ENCODE peak calls at places on chromosomes 5 and 9, in ten cellular contexts. K is A673; H is kidney; Y is tibial nerve; N is mammary epithelial cell; P is body of pancreas; L is CD8-positive, alpha-beta memory T cell; S is adrenal gland; Q is A549; W is psoas muscle. J is an unnamed sample. For H3K4me1, the result is how much of the 10 kb centered on the place peaks cover.

GRCh38 chr5:139431706-139432105 is 7.6 kb downstream of the DNAJC18 start:
- DNase-seq in K (no peak), N (no peak), W (no peak), L (no peak), Y (no peak), Q (no peak), S (no peak), P (no peak), H (no peak), J (no peak)

GRCh38 chr5:134506054-134507039 is 19.1 kb upstream of the JADE2 start:
- DNase-seq in H (peak), Y (no peak), Q (peak), W (peak), L (no peak), N (peak), S (peak), P (peak), K (no peak), J (peak)

GRCh38 chr5:95221234-95221633 is 63.7 kb downstream of the MCTP1 start:
- DNase-seq in W (no peak), Q (no peak), K (no peak), L (no peak), N (no peak), Y (no peak), S (no peak), P (no peak), H (no peak), J (no peak)

GRCh38 chr5:172834570-172835245 is 657 bp downstream of the ERGIC1 start:
- DNase-seq in L (no peak), W (peak), P (peak), Q (no peak), H (peak), Y (no peak), N (no peak), S (no peak), K (peak), J (peak)

GRCh38 chr9:4866239-4866969 is 73.7 kb downstream of the RCL1 start:
- DNase-seq in P (no peak), K (no peak), S (no peak), L (no peak), W (peak), N (peak), Q (no peak), H (no peak), Y (no peak), J (no peak)

GRCh38 chr9:4375424-4376195 is 75.7 kb upstream of the GLIS3 start:
- DNase-seq in S (no peak), Y (no peak), L (no peak), N (peak), P (no peak), W (no peak), K (peak), H (no peak), Q (peak), J (peak)

GRCh38 chr5:141524604-141525597 is 36.0 kb downstream of the PCDHGC5 start:
- DNase-seq in L (peak), K (peak), Y (peak), Q (peak), S (peak), H (peak), W (peak), N (peak), P (peak), J (peak)

GRCh38 chr5:176888016-176888864 is 10.9 kb downstream of the HK3 start:
- DNase-seq in N (no peak), K (no peak), Y (no peak), H (no peak), S (peak), Q (no peak), P (no peak), W (no peak), L (no peak), J (no peak)

GRCh38 chr5:1151316-1151715 is 39.5 kb upstream of the SLC12A7 start:
- DNase-seq in K (no peak), H (no peak), Q (no peak), W (no peak), S (no peak), Y (no peak), L (no peak), P (no peak), N (no peak), J (no peak)

GRCh38 chr9:84271887-84272556 is 68.5 kb downstream of the SLC28A3 start:
- DNase-seq in L (no peak), N (no peak), P (no peak), Y (no peak), S (no peak), Q (no peak), H (no peak), W (peak), K (no peak), J (peak)

GRCh38 chr5:83000448-83000847 is 76.7 kb downstream of the TMEM167A start:
- DNase-seq in H (no peak), K (peak), Q (no peak), Y (no peak), S (no peak), P (no peak), N (no peak), L (no peak), W (no peak), J (no peak)

GRCh38 chr9:130172161-130172857 is at the start of gene NCS1:
- DNase-seq in N (peak), P (peak), W (peak), Y (peak), K (peak), L (peak), H (peak), S (peak), Q (peak), J (peak)

GRCh38 chr9:70079364-70080103 is 35.9 kb downstream of the MAMDC2 start:
- DNase-seq in P (peak), N (peak), L (no peak), H (no peak), Q (no peak), Y (peak), W (no peak), K (no peak), S (no peak), J (no peak)

GRCh38 chr9:14312721-14313377 is 1.1 kb downstream of the NFIB start:
- DNase-seq in P (peak), Q (peak), K (no peak), H (peak), Y (no peak), L (no peak), N (peak), W (peak), S (peak), J (peak)

GRCh38 chr9:118938581-118938980 is 430.7 kb downstream of the BRINP1 start:
- DNase-seq in Y (no peak), Q (no peak), N (no peak), H (no peak), K (no peak), L (no peak), P (no peak), S (no peak), W (no peak), J (no peak)

GRCh38 chr5:74185599-74185998 is 454.9 kb downstream of the ENC1 start:
- DNase-seq in N (no peak), Q (no peak), L (no peak), W (no peak), S (no peak), H (no peak), K (no peak), Y (no peak), P (peak), J (no peak)

GRCh38 chr9:128685636-128686489 is 3.2 kb upstream of the SET start:
- DNase-seq in S (no peak), K (no peak), L (peak), N (no peak), Y (no peak), Q (no peak), H (peak), P (peak), W (no peak), J (no peak)

GRCh38 chr5:93746406-93747056 is 5.1 kb upstream of the POU5F2 start:
- DNase-seq in K (no peak), P (no peak), N (peak), Q (no peak), W (no peak), L (no peak), H (no peak), Y (no peak), S (no peak), J (no peak)

GRCh38 chr9:4680750-4681149 is 1.4 kb downstream of the CDC37L1 start:
- DNase-seq in Y (no peak), H (no peak), Q (no peak), L (no peak), K (no peak), W (no peak), N (peak), S (no peak), P (no peak), J (no peak)

GRCh38 chr9:95511232-95511951 is 5.4 kb downstream of the PTCH1 start:
- DNase-seq in S (no peak), Y (peak), Q (peak), N (peak), K (peak), L (peak), H (peak), W (no peak), P (peak), J (peak)

GRCh38 chr9:109509625-109510024 is 11.5 kb upstream of the PTPN3 start:
- DNase-seq in Y (no peak), L (no peak), N (no peak), H (no peak), K (no peak), P (no peak), S (no peak), W (no peak), Q (no peak), J (no peak)

GRCh38 chr5:68482199-68482598 is 266.6 kb downstream of the PIK3R1 start:
- DNase-seq in Y (no peak), W (no peak), L (no peak), Q (no peak), S (no peak), H (no peak), K (no peak), N (no peak), P (no peak), J (no peak)

GRCh38 chr9:115262952-115263351 is 145.0 kb upstream of the TNC start:
- DNase-seq in L (no peak), Y (no peak), W (no peak), N (peak), K (no peak), H (no peak), S (no peak), P (no peak), Q (peak), J (no peak)

GRCh38 chr5:151717390-151717789 is 30.7 kb upstream of the SPARC start:
- DNase-seq in Y (no peak), S (no peak), P (no peak), H (no peak), W (no peak), Q (no peak), K (no peak), N (no peak), L (no peak), J (no peak)

GRCh38 chr9:123268240-123268949 is at the start of gene STRBP:
- DNase-seq in P (peak), W (peak), L (peak), Y (peak), K (peak), Q (peak), H (peak), S (peak), N (peak), J (peak)

GRCh38 chr9:14428781-14429230 is 114.9 kb upstream of the NFIB start:
- DNase-seq in W (peak), H (peak), P (peak), N (peak), L (peak), Y (peak), S (peak), K (peak), Q (peak), J (peak)

GRCh38 chr5:176410486-176411180 is 5.7 kb downstream of the CLTB start:
- DNase-seq in N (peak), K (no peak), Y (no peak), H (no peak), S (peak), W (no peak), P (no peak), Q (no peak), L (no peak), J (no peak)

GRCh38 chr5:180043381-180043780 is 28.2 kb downstream of the RNF130 start:
- DNase-seq in Q (no peak), S (no peak), L (no peak), H (no peak), N (no peak), P (no peak), Y (no peak), W (no peak), K (no peak), J (no peak)

GRCh38 chr5:153974813-153975163 is 63.9 kb downstream of the FAM114A2 start:
- DNase-seq in Y (no peak), N (no peak), W (no peak), S (no peak), H (no peak), P (no peak), K (no peak), L (no peak), Q (no peak), J (no peak)

GRCh38 chr5:172334196-172334595 is 50.6 kb upstream of the UBTD2 start:
- DNase-seq in Q (peak), K (peak), L (no peak), P (no peak), W (no peak), Y (no peak), S (no peak), H (no peak), N (no peak), J (peak)

DNA sequence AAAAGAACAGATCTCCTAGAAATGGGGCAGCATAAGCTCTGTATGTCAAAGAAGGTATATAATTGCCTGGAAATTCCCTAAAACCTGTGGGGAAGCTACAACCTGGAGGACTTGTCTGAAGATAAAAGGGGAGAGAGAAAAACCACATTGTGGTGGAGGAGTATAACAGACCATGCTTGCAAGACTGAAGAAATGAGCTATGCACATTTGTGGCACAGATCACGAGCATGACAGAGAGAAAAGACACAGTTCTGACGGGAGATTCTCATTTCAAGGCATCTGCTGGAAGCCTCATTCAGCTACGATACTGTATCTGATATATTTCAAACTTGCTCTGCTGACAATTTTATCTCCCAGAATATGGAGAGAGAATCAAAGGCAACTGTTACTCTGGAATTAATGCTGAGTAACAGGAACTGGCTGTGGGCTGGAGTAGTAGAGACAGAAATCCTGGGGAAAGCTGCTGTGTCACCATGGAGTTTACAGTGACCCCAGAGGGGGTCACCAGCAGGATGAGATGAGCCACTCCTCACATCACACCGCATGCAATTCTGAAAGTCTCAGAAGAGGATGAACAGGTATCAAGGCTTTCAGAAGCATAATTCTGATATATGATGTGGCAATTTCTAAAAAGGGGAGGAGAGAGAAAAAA is 528.7 kb downstream of the IRX1 start:
- DNase-seq in P (no peak), H (no peak), L (no peak), Y (no peak), K (no peak), S (no peak), Q (no peak), N (no peak), W (no peak), J (no peak)
- H3K4me3 ChIP-seq in P (no peak), H (no peak), L (no peak), Y (no peak), K (no peak), S (no peak), Q (no peak), N (no peak), W (no peak), J (no peak)

DNA sequence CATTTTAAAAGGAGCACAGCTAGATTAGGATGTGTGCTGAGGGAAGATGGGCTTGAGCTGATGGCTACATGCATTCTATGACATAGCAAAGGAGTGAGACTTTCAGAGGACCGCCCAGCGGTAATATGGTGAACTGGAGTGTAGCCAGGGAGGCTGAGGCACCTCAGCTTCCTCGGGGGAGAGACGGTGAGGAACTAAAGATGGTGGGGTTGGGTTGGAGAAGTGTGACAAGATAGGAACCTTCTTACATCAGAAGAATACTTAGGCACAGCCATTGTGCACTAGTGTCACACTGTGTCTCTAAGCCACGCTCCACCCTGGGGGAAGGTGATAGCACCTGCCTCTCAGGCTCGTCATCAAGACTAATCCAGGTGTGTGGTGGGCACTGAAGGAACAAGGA is 118.0 kb upstream of the IRX2 start:
- DNase-seq in N (no peak), L (no peak), Y (no peak), K (no peak), S (no peak), W (no peak), Q (no peak), H (no peak), P (no peak), J (no peak)
- H3K4me1 ChIP-seq in N (under half), L (under half), Y (under half), K (under half), S (under half), W (under half), Q (under half), H (under half), P (under half), J (under half)

DNA sequence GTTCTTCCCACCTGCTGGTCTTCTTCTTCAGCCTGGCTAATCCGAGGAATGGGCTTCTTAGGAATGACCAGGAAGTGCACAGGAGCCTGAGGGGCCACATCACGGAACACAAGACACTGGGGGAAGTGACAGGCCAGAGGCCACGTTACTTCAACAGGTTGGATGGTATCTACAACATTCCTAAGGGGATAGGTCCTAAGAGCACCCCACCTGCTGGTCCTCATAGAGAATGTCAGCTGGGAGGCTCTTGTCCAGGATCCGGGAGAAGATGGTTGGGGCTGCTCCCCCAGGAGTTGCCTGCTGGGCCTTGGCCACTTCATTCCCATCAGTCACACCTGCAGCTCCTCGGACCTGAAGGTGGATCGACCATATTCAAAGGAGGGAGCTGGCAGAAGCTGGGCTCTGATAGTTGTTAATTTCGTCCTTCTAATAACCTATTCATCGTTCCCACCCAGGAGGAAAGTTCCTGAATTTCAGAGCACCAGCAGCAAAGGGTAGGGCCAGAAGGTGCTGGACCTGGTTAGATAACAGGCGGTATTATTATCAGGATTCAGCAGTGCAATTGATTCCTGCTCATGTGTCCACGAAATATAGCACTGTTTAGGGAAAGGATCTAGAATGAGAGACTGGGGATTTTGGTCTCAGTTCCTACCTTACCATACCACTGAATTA is 1.3 kb downstream of the HINT2 start:
- DNase-seq in N (no peak), Y (no peak), W (no peak), P (no peak), Q (peak), L (no peak), K (peak), S (no peak), H (no peak), J (peak)
- H3K4me3 ChIP-seq in N (no peak), Y (peak), W (peak), P (no peak), Q (peak), L (peak), K (peak), S (peak), H (peak), J (peak)

DNA sequence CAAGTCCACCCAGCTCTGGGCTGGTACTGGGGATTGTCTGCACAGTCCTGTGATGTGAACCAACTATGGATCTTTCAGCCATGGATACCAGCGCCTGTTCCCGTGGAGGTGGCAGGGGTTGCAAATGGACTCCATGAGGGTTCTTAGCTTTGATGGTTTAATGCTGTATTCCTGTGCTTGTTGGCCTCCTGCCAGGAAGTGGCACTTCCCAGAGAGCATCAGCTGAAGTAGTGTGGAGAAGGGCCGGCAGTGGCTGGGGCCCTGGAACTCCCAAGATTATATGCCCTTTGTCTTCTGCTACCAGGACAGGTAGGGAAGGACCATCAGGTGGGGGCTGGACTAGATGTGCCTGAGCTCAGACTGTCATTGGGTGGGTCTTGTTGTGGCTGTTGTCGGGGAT is 1104.8 kb upstream of the COX7C start:
- DNase-seq in Y (no peak), S (no peak), L (no peak), H (peak), N (no peak), K (no peak), W (peak), Q (no peak), P (no peak), J (no peak)
- H3K4me1 ChIP-seq in Y (under half), S (under half), L (under half), H (under half), N (under half), K (under half), W (under half), Q (under half), P (under half), J (under half)

GRCh38 chr5:38472541-38472940 is 83.9 kb downstream of the LIFR start:
- DNase-seq in H (no peak), Q (no peak), Y (no peak), K (no peak), L (no peak), P (no peak), S (no peak), W (no peak), N (no peak), J (no peak)

GRCh38 chr5:38479315-38479904 is 77.0 kb downstream of the LIFR start:
- DNase-seq in H (no peak), Q (no peak), P (no peak), Y (no peak), W (no peak), L (no peak), S (no peak), N (no peak), K (no peak), J (no peak)

GRCh38 chr5:38473008-38473407 is 83.4 kb downstream of the LIFR start:
- DNase-seq in N (no peak), Y (no peak), Q (no peak), H (no peak), L (no peak), K (no peak), W (no peak), P (no peak), S (no peak), J (peak)

GRCh38 chr5:38483788-38484398 is 72.6 kb downstream of the LIFR start:
- DNase-seq in Q (no peak), P (no peak), Y (no peak), N (no peak), L (no peak), H (no peak), K (no peak), S (no peak), W (no peak), J (peak)

GRCh38 chr5:38478166-38478565 is 78.3 kb downstream of the LIFR start:
- DNase-seq in L (no peak), N (no peak), Q (no peak), P (no peak), K (no peak), W (no peak), S (no peak), Y (no peak), H (no peak), J (no peak)
- H3K4me3 ChIP-seq in L (no peak), N (no peak), Q (no peak), P (no peak), K (no peak), W (no peak), S (no peak), Y (no peak), H (no peak), J (no peak)

DNA sequence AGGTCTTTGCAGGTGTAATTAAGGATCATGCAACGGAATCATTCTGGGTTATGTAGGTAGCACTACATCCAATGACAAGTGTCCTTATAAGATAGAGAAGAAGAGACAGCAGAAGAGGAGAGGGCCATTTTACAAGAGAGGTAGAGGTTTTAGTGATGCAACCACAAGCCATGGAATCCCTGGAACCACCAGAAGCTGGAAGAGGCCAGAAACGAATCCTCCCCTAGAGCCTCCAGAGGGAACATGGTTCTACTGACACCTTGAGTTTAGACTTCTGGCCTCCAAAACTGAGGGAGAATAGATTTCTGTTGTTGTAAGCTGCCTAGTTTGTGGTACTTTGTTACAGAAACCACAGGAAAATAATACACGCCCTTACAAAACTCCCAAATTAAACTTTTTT is 3.5 kb downstream of the FYB1 start:
- DNase-seq in K (no peak), Y (no peak), N (no peak), L (no peak), Q (no peak), W (no peak), H (no peak), S (no peak), P (no peak), J (no peak)
- H3K4me1 ChIP-seq in K (under half), Y (under half), N (under half), L (half or more), Q (under half), W (under half), H (under half), S (under half), P (under half), J (under half)